ENCODE peak calls at places on chromosomes 5 and 9, in six cellular contexts. One of them, this sample, is unnamed.

GRCh38 chr5:175659546-175660248 is 1.8 kb downstream of the HRH2 start:
- DNase-seq in OCI-LY7: no peak
- DNase-seq in stimulated activated naive B cell treated with anti-CD40 and anti-IgM and Interleukin-4, amounts not matched to agents 10 μg/mL and 1 μg/mL and 100 μg/mL, for 72 hours: no peak
- DNase-seq in substantia nigra: no peak
- DNase-seq in ascending aorta: no peak
- DNase-seq in NCI-H2029: no peak
- DNase-seq in this sample: peak

GRCh38 chr9:91094324-91095083 is 267.2 kb downstream of the AUH start:
- DNase-seq in OCI-LY7: no peak
- DNase-seq in stimulated activated naive B cell treated with anti-CD40 and anti-IgM and Interleukin-4, amounts not matched to agents 10 μg/mL and 1 μg/mL and 100 μg/mL, for 72 hours: no peak
- DNase-seq in substantia nigra: no peak
- DNase-seq in ascending aorta: no peak
- DNase-seq in NCI-H2029: no peak
- DNase-seq in this sample: no peak

GRCh38 chr5:67047180-67047579 is 149.4 kb downstream of the CD180 start:
- DNase-seq in OCI-LY7: no peak
- DNase-seq in stimulated activated naive B cell treated with anti-CD40 and anti-IgM and Interleukin-4, amounts not matched to agents 10 μg/mL and 1 μg/mL and 100 μg/mL, for 72 hours: no peak
- DNase-seq in substantia nigra: peak
- DNase-seq in ascending aorta: no peak
- DNase-seq in NCI-H2029: no peak
- DNase-seq in this sample: no peak

GRCh38 chr9:98227883-98228282 is 27.6 kb downstream of the TBC1D2 start:
- DNase-seq in OCI-LY7: no peak
- DNase-seq in stimulated activated naive B cell treated with anti-CD40 and anti-IgM and Interleukin-4, amounts not matched to agents 10 μg/mL and 1 μg/mL and 100 μg/mL, for 72 hours: no peak
- DNase-seq in substantia nigra: no peak
- DNase-seq in ascending aorta: no peak
- DNase-seq in NCI-H2029: no peak
- DNase-seq in this sample: no peak

GRCh38 chr5:90981821-90982220 is 401.3 kb downstream of the ARRDC3 start:
- DNase-seq in OCI-LY7: no peak
- DNase-seq in stimulated activated naive B cell treated with anti-CD40 and anti-IgM and Interleukin-4, amounts not matched to agents 10 μg/mL and 1 μg/mL and 100 μg/mL, for 72 hours: no peak
- DNase-seq in substantia nigra: no peak
- DNase-seq in ascending aorta: no peak
- DNase-seq in NCI-H2029: no peak
- DNase-seq in this sample: no peak

GRCh38 chr9:16413509-16414016 is 456.9 kb downstream of the BNC2 start:
- DNase-seq in OCI-LY7: no peak
- DNase-seq in stimulated activated naive B cell treated with anti-CD40 and anti-IgM and Interleukin-4, amounts not matched to agents 10 μg/mL and 1 μg/mL and 100 μg/mL, for 72 hours: no peak
- DNase-seq in substantia nigra: no peak
- DNase-seq in ascending aorta: no peak
- DNase-seq in NCI-H2029: no peak
- DNase-seq in this sample: no peak

GRCh38 chr5:89929834-89930233 is 479.7 kb downstream of the CETN3 start:
- DNase-seq in OCI-LY7: no peak
- DNase-seq in stimulated activated naive B cell treated with anti-CD40 and anti-IgM and Interleukin-4, amounts not matched to agents 10 μg/mL and 1 μg/mL and 100 μg/mL, for 72 hours: no peak
- DNase-seq in substantia nigra: no peak
- DNase-seq in ascending aorta: no peak
- DNase-seq in NCI-H2029: no peak
- DNase-seq in this sample: no peak

GRCh38 chr5:95533106-95533505 is 21.7 kb downstream of the SKIC3 start:
- DNase-seq in OCI-LY7: no peak
- DNase-seq in stimulated activated naive B cell treated with anti-CD40 and anti-IgM and Interleukin-4, amounts not matched to agents 10 μg/mL and 1 μg/mL and 100 μg/mL, for 72 hours: no peak
- DNase-seq in substantia nigra: no peak
- DNase-seq in ascending aorta: no peak
- DNase-seq in NCI-H2029: no peak
- DNase-seq in this sample: no peak

GRCh38 chr5:111197523-111197922 is 26.7 kb upstream of the CAMK4 start:
- DNase-seq in OCI-LY7: no peak
- DNase-seq in stimulated activated naive B cell treated with anti-CD40 and anti-IgM and Interleukin-4, amounts not matched to agents 10 μg/mL and 1 μg/mL and 100 μg/mL, for 72 hours: no peak
- DNase-seq in substantia nigra: peak
- DNase-seq in ascending aorta: no peak
- DNase-seq in NCI-H2029: no peak
- DNase-seq in this sample: no peak

GRCh38 chr5:168111433-168111832 is 180.0 kb upstream of the WWC1 start:
- DNase-seq in OCI-LY7: no peak
- DNase-seq in stimulated activated naive B cell treated with anti-CD40 and anti-IgM and Interleukin-4, amounts not matched to agents 10 μg/mL and 1 μg/mL and 100 μg/mL, for 72 hours: no peak
- DNase-seq in substantia nigra: no peak
- DNase-seq in ascending aorta: no peak
- DNase-seq in NCI-H2029: no peak
- DNase-seq in this sample: no peak

GRCh38 chr5:132012385-132013005 is 1.0 kb upstream of the ACSL6 start:
- DNase-seq in OCI-LY7: no peak
- DNase-seq in stimulated activated naive B cell treated with anti-CD40 and anti-IgM and Interleukin-4, amounts not matched to agents 10 μg/mL and 1 μg/mL and 100 μg/mL, for 72 hours: no peak
- DNase-seq in substantia nigra: peak
- DNase-seq in ascending aorta: no peak
- DNase-seq in NCI-H2029: no peak
- DNase-seq in this sample: peak

GRCh38 chr5:179766726-179767455 is 26.9 kb upstream of the LTC4S start:
- DNase-seq in OCI-LY7: no peak
- DNase-seq in stimulated activated naive B cell treated with anti-CD40 and anti-IgM and Interleukin-4, amounts not matched to agents 10 μg/mL and 1 μg/mL and 100 μg/mL, for 72 hours: no peak
- DNase-seq in substantia nigra: no peak
- DNase-seq in ascending aorta: no peak
- DNase-seq in NCI-H2029: no peak
- DNase-seq in this sample: no peak

GRCh38 chr5:124655211-124655880 is 91.1 kb downstream of the ZNF608 start:
- DNase-seq in OCI-LY7: peak
- DNase-seq in stimulated activated naive B cell treated with anti-CD40 and anti-IgM and Interleukin-4, amounts not matched to agents 10 μg/mL and 1 μg/mL and 100 μg/mL, for 72 hours: no peak
- DNase-seq in substantia nigra: no peak
- DNase-seq in ascending aorta: no peak
- DNase-seq in NCI-H2029: no peak
- DNase-seq in this sample: peak

GRCh38 chr5:76256116-76256889 is 146.8 kb upstream of the IQGAP2 start:
- DNase-seq in OCI-LY7: peak
- DNase-seq in stimulated activated naive B cell treated with anti-CD40 and anti-IgM and Interleukin-4, amounts not matched to agents 10 μg/mL and 1 μg/mL and 100 μg/mL, for 72 hours: peak
- DNase-seq in substantia nigra: peak
- DNase-seq in ascending aorta: no peak
- DNase-seq in NCI-H2029: peak
- DNase-seq in this sample: peak

GRCh38 chr9:133629221-133630110 is 6.7 kb upstream of the DBH start:
- DNase-seq in OCI-LY7: no peak
- DNase-seq in stimulated activated naive B cell treated with anti-CD40 and anti-IgM and Interleukin-4, amounts not matched to agents 10 μg/mL and 1 μg/mL and 100 μg/mL, for 72 hours: no peak
- DNase-seq in substantia nigra: no peak
- DNase-seq in ascending aorta: no peak
- DNase-seq in NCI-H2029: no peak
- DNase-seq in this sample: no peak

GRCh38 chr5:23614422-23614821 is 107.0 kb downstream of the PRDM9 start:
- DNase-seq in OCI-LY7: no peak
- DNase-seq in stimulated activated naive B cell treated with anti-CD40 and anti-IgM and Interleukin-4, amounts not matched to agents 10 μg/mL and 1 μg/mL and 100 μg/mL, for 72 hours: no peak
- DNase-seq in substantia nigra: no peak
- DNase-seq in ascending aorta: no peak
- DNase-seq in NCI-H2029: no peak
- DNase-seq in this sample: no peak

GRCh38 chr5:111676496-111676895 is 80.5 kb downstream of the NREP start:
- DNase-seq in OCI-LY7: no peak
- DNase-seq in stimulated activated naive B cell treated with anti-CD40 and anti-IgM and Interleukin-4, amounts not matched to agents 10 μg/mL and 1 μg/mL and 100 μg/mL, for 72 hours: no peak
- DNase-seq in substantia nigra: no peak
- DNase-seq in ascending aorta: no peak
- DNase-seq in NCI-H2029: no peak
- DNase-seq in this sample: no peak

GRCh38 chr5:134592141-134592746 is 40.4 kb downstream of the SAR1B start:
- DNase-seq in OCI-LY7: peak
- DNase-seq in stimulated activated naive B cell treated with anti-CD40 and anti-IgM and Interleukin-4, amounts not matched to agents 10 μg/mL and 1 μg/mL and 100 μg/mL, for 72 hours: no peak
- DNase-seq in substantia nigra: no peak
- DNase-seq in ascending aorta: no peak
- DNase-seq in NCI-H2029: peak
- DNase-seq in this sample: no peak

GRCh38 chr9:12923472-12924009 is 148.7 kb downstream of the LURAP1L start:
- DNase-seq in OCI-LY7: no peak
- DNase-seq in stimulated activated naive B cell treated with anti-CD40 and anti-IgM and Interleukin-4, amounts not matched to agents 10 μg/mL and 1 μg/mL and 100 μg/mL, for 72 hours: no peak
- DNase-seq in substantia nigra: no peak
- DNase-seq in ascending aorta: no peak
- DNase-seq in NCI-H2029: no peak
- DNase-seq in this sample: no peak

GRCh38 chr5:127590154-127590722 is 58.6 kb upstream of the CTXN3 start:
- DNase-seq in OCI-LY7: no peak
- DNase-seq in stimulated activated naive B cell treated with anti-CD40 and anti-IgM and Interleukin-4, amounts not matched to agents 10 μg/mL and 1 μg/mL and 100 μg/mL, for 72 hours: no peak
- DNase-seq in substantia nigra: no peak
- DNase-seq in ascending aorta: no peak
- DNase-seq in NCI-H2029: no peak
- DNase-seq in this sample: no peak

GRCh38 chr9:137435980-137436760 is 5.0 kb downstream of the ENTPD8 start:
- DNase-seq in OCI-LY7: no peak
- DNase-seq in stimulated activated naive B cell treated with anti-CD40 and anti-IgM and Interleukin-4, amounts not matched to agents 10 μg/mL and 1 μg/mL and 100 μg/mL, for 72 hours: no peak
- DNase-seq in substantia nigra: no peak
- DNase-seq in ascending aorta: no peak
- DNase-seq in NCI-H2029: no peak
- DNase-seq in this sample: peak

GRCh38 chr5:66821626-66822429 is 225.6 kb downstream of the MAST4 start:
- DNase-seq in OCI-LY7: no peak
- DNase-seq in stimulated activated naive B cell treated with anti-CD40 and anti-IgM and Interleukin-4, amounts not matched to agents 10 μg/mL and 1 μg/mL and 100 μg/mL, for 72 hours: no peak
- DNase-seq in substantia nigra: no peak
- DNase-seq in ascending aorta: no peak
- DNase-seq in NCI-H2029: no peak
- DNase-seq in this sample: no peak

GRCh38 chr9:115746496-115746895 is 407.1 kb upstream of the PAPPA start:
- DNase-seq in OCI-LY7: no peak
- DNase-seq in stimulated activated naive B cell treated with anti-CD40 and anti-IgM and Interleukin-4, amounts not matched to agents 10 μg/mL and 1 μg/mL and 100 μg/mL, for 72 hours: no peak
- DNase-seq in substantia nigra: no peak
- DNase-seq in ascending aorta: no peak
- DNase-seq in NCI-H2029: no peak
- DNase-seq in this sample: no peak

GRCh38 chr5:78002690-78003089 is 226.6 kb upstream of the TBCA start:
- DNase-seq in OCI-LY7: no peak
- DNase-seq in stimulated activated naive B cell treated with anti-CD40 and anti-IgM and Interleukin-4, amounts not matched to agents 10 μg/mL and 1 μg/mL and 100 μg/mL, for 72 hours: no peak
- DNase-seq in substantia nigra: no peak
- DNase-seq in ascending aorta: no peak
- DNase-seq in NCI-H2029: no peak
- DNase-seq in this sample: no peak

This sample was measured in ACHN.